ENCODE peak calls at places on chromosomes 11 and 22, in six cellular contexts. P is HCT116, K is H1, I is GM12878, W is K562, C is HepG2. H is an unnamed sample.

GRCh38 chr22:31734512-31734911 is 15.4 kb downstream of the PRR14L start:
- DNase-seq in P (no peak), K (no peak), W (no peak), I (no peak), C (peak; percentile 29), H (no peak)

GRCh38 chr11:114384487-114384886 is 15.8 kb downstream of the C11orf71 start:
- DNase-seq in I (no peak), P (no peak), C (no peak), K (no peak), W (no peak), H (no peak)

GRCh38 chr22:41568811-41569210 is 8.0 kb downstream of the CSDC2 start:
- DNase-seq in K (no peak), P (no peak), W (no peak), I (no peak), C (no peak), H (no peak)

GRCh38 chr22:22487869-22488597 is 20.5 kb downstream of the ZNF280B start:
- DNase-seq in P (no peak), K (no peak), W (no peak), C (no peak), I (no peak), H (no peak)

GRCh38 chr11:130404727-130405126 is 23.7 kb downstream of the ADAMTS8 start:
- DNase-seq in K (no peak), I (no peak), C (no peak), W (no peak), P (no peak), H (no peak)

GRCh38 chr11:125569913-125570621 is 790 bp downstream of the EI24 start:
- DNase-seq in W (no peak), I (no peak), K (no peak), P (no peak), C (no peak), H (no peak)

GRCh38 chr11:95520765-95521542 is 268.6 kb downstream of the FAM76B start:
- DNase-seq in W (no peak), I (no peak), K (no peak), C (no peak), P (no peak), H (no peak)

GRCh38 chr11:100863080-100863581 is 176.0 kb downstream of the ARHGAP42 start:
- DNase-seq in I (peak; percentile 49), W (peak; percentile 26), C (no peak), P (no peak), K (no peak), H (no peak)

GRCh38 chr11:124123587-124123986 is 8.3 kb downstream of the VWA5A start:
- DNase-seq in C (no peak), P (no peak), K (no peak), I (no peak), W (peak; percentile 31), H (peak; percentile 13)

DNA sequence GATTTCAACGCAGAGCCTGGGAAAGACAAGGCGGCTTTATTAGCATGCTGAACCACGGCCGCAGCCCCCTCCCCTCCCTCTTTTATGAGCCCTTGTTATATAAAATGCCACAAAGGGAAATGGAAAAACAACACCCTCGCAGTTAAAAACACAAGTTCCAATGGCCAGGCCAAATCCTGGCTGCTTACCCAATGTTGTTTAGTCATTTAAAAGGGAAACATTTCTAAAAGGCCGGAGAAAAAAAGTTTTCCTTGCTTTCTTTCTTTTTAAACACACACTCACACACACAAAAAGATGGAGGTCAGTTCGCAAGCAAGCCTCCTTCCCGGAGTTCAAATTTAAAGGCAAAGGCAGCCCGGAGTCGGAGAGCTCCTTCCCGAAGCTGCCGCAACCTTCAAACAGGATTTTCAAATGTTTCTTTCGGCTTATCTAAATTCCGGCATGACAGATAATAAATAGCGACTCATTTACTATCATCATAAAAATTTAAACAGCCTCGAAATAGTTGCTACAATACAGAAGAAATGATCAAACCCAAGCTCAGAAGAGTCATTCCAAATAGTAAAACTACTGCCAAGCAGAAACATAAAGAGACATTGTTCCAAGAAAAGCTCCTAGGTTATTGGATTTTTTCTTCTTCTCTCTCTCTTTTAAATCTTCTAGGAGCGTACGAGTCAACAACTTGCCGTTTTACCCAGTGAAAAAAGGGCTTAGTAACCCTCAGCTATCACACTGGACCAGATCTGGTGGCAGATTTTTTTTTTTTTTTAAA is 3.5 kb downstream of the PHF21B start:
- DNase-seq in W (no peak), P (no peak), C (no peak), I (no peak), K (no peak), H (no peak)
- H3K9ac ChIP-seq in W (no peak overlapping the region), P (no peak overlapping the region), C (no peak overlapping the region), I (no peak overlapping the region), K (peak overlapping the region; percentile 44), H (peak overlapping the region; percentile 67)

GRCh38 chr22:49771266-49772065 is 56.2 kb downstream of the BRD1 start:
- DNase-seq in C (no peak), K (no peak), W (no peak), I (no peak), P (no peak), H (no peak)
- TF ChIP-seq ZNF274 in C (no peak), K (no peak), W (no peak), I (no peak), P (no peak), H (no peak)

DNA sequence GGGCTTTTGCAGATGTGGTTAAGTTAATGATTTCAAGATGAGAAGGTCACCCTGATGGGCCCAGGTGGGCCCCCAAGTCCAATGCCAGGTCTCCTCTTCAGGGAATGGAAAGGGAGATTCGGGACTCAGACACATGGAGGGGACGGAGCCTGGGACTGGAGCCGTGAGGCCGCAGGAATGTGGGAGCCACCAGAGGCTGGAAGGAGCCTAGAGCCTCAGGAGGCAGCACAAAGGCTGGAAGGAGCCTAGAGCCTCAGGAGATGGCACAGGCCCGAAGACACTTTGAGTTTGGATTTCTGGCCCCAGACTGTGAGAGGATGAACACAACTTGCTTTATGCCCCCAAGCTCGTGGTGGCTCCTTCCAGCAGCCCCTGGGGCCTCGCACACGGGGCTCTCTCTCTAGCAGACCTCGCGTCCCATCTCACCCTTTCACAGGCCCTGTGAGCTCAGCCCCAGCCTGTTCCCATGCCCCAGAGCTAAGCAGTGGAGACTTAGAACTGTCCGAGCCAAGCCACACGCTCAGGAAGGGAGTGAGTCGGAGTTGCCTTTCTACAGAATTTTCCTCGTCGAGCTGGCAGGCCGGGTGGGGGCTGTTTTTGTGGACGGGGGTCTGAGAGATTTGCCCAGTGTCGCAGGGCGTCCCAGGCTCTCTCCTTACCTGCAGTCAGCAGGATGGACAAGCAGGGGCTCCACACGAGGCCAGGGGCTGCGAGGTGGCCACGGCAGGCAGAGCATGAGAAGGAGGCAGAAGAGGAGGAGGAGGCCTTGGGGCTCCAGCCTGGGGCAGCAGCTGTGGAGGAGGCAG is 937.6 kb downstream of the BRD1 start:
- DNase-seq in W (no peak), C (no peak), I (no peak), K (no peak), P (no peak), H (no peak)
- TF ChIP-seq YY1 in W (no peak), C (no peak), I (no peak), K (no peak), P (no peak), H (no peak)

GRCh38 chr11:8080674-8081590 is at the start of gene TUB:
- DNase-seq in P (no peak), I (no peak), C (no peak), K (no peak), W (no peak), H (no peak)
- H3K9ac ChIP-seq in P (no peak within 1 kb of the TSS), I (no peak within 1 kb of the TSS), C (peak within 1 kb of the TSS; percentile 52), K (peak within 1 kb of the TSS; percentile 54), W (no peak within 1 kb of the TSS), H (peak within 1 kb of the TSS; percentile 68)

GRCh38 chr11:288328-289144 is at the start of gene PGGHG:
- DNase-seq in W (no peak), I (no peak), P (no peak), K (no peak), C (no peak), H (no peak)

GRCh38 chr11:287821-288327 is 1.1 kb upstream of the PGGHG start:
- DNase-seq in I (no peak), P (no peak), C (no peak), W (peak; percentile 59), K (no peak), H (no peak)

GRCh38 chr11:290621-291231 is 1.8 kb downstream of the PGGHG start:
- DNase-seq in K (no peak), I (no peak), C (no peak), P (no peak), W (no peak), H (no peak)

GRCh38 chr11:289706-290620 is 1.0 kb downstream of the PGGHG start:
- DNase-seq in W (no peak), K (no peak), P (no peak), I (no peak), C (no peak), H (no peak)

GRCh38 chr11:289145-289705 is 299 bp downstream of the PGGHG start:
- DNase-seq in W (peak; percentile 96), I (no peak), C (no peak), P (no peak), K (no peak), H (no peak)
- TF ChIP-seq ZNF274 in W (no peak), I (no peak), C (no peak), P (no peak), K (no peak), H (no peak)

DNA sequence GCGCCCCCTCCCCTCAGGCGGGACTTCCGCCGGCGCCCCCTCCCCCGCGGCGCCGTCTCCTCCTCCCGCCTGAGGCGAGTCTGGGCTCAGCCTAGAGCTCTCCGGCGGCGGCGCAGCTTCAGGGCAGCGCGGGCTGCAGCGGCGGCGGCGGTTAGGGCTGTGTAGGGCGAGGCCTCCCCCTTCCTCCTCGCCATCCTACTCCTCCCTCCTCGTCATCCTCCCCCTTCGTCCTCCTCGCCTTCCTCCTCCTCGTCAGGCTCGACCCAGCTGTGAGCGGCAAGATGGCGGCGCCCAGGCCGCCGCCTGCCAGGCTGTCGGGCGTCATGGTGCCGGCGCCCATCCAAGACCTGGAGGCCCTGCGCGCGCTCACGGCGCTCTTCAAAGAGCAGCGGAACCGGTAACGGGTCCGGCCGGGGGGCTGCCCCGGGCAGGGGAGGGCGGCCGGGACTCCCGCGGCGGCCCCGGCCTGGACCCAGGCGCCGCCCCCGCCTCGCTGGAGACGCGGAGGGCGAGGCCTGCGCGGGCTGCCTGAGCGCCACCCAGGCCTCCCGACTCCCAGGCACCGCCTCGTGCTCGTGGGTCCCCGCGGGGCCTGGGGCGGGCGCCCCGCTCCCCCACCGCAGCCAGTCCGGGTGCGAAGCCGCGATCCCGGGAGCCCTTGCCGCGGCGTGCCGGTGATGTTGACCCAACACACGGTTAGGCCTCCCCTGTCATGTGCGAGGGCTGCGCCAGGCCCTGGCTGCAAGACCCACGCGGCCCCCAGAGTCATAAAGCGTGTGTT is at the start of gene ATXN10:
- DNase-seq in W (peak; percentile 75), P (no peak), K (peak; percentile 10), I (no peak), C (peak; percentile 49), H (no peak)
- TF ChIP-seq YY1 in W (peak; percentile 81), P (peak; percentile 92), K (peak; percentile 97), I (peak; percentile 97), C (peak; percentile 96), H (peak; percentile 79)

H was measured in NT2/D1.